ENCODE peak calls at places on chromosomes 11 and 22, in four cellular contexts. One of them, this sample, is unnamed.

GRCh38 chr11:110600322-110600721 is 111.9 kb downstream of the ARHGAP20 start:
- DNase-seq in GM12864: no peak
- DNase-seq in cardiac muscle cell: no peak
- DNase-seq in IMR-90: no peak
- DNase-seq in this sample: no peak

GRCh38 chr11:7383406-7383805 is 101.9 kb upstream of the OLFML1 start:
- DNase-seq in GM12864: no peak
- DNase-seq in cardiac muscle cell: no peak
- DNase-seq in IMR-90: no peak
- DNase-seq in this sample: no peak

GRCh38 chr11:2205214-2205770 is 33.7 kb upstream of the TH start:
- DNase-seq in GM12864: no peak
- DNase-seq in cardiac muscle cell: no peak
- DNase-seq in IMR-90: no peak
- DNase-seq in this sample: no peak

GRCh38 chr11:131579932-131580387 is 209.5 kb downstream of the NTM start:
- DNase-seq in GM12864: no peak
- DNase-seq in cardiac muscle cell: peak
- DNase-seq in IMR-90: peak
- DNase-seq in this sample: peak

GRCh38 chr22:44211946-44212930 is 31.5 kb downstream of the PARVG start:
- DNase-seq in GM12864: no peak
- DNase-seq in cardiac muscle cell: peak
- DNase-seq in IMR-90: peak
- DNase-seq in this sample: peak

GRCh38 chr22:33372875-33373274 is 314.7 kb upstream of the SYN3 start:
- DNase-seq in GM12864: no peak
- DNase-seq in cardiac muscle cell: no peak
- DNase-seq in IMR-90: no peak
- DNase-seq in this sample: no peak

GRCh38 chr11:125941606-125942275 is 4.1 kb upstream of the VSIG10L2 start:
- DNase-seq in GM12864: no peak
- DNase-seq in cardiac muscle cell: peak
- DNase-seq in IMR-90: peak
- DNase-seq in this sample: peak

GRCh38 chr11:9711454-9712307 is 47.8 kb downstream of the SWAP70 start:
- DNase-seq in GM12864: no peak
- DNase-seq in cardiac muscle cell: no peak
- DNase-seq in IMR-90: no peak
- DNase-seq in this sample: no peak

GRCh38 chr22:45225732-45226560 is 14.7 kb downstream of the KIAA0930 start:
- DNase-seq in GM12864: no peak
- DNase-seq in cardiac muscle cell: no peak
- DNase-seq in IMR-90: peak
- DNase-seq in this sample: peak

GRCh38 chr11:103862049-103862826 is 174.2 kb upstream of the DDI1 start:
- DNase-seq in GM12864: no peak
- DNase-seq in cardiac muscle cell: no peak
- DNase-seq in IMR-90: no peak
- DNase-seq in this sample: no peak
- TF ChIP-seq CTCF in GM12864: peak
- TF ChIP-seq CTCF in cardiac muscle cell: no peak
- TF ChIP-seq CTCF in IMR-90: no peak
- TF ChIP-seq CTCF in this sample: no peak

GRCh38 chr11:29616611-29617010 is 400.2 kb downstream of the KCNA4 start:
- DNase-seq in GM12864: no peak
- DNase-seq in cardiac muscle cell: no peak
- DNase-seq in IMR-90: no peak
- DNase-seq in this sample: peak

GRCh38 chr11:29606596-29606995 is 410.2 kb downstream of the KCNA4 start:
- DNase-seq in GM12864: no peak
- DNase-seq in cardiac muscle cell: no peak
- DNase-seq in IMR-90: no peak
- DNase-seq in this sample: no peak

GRCh38 chr11:29612423-29612822 is 404.4 kb downstream of the KCNA4 start:
- DNase-seq in GM12864: no peak
- DNase-seq in cardiac muscle cell: no peak
- DNase-seq in IMR-90: no peak
- DNase-seq in this sample: peak
- H3K4me3 ChIP-seq in GM12864: no peak
- H3K4me3 ChIP-seq in cardiac muscle cell: no peak
- H3K4me3 ChIP-seq in IMR-90: no peak
- H3K4me3 ChIP-seq in this sample: no peak

DNA sequence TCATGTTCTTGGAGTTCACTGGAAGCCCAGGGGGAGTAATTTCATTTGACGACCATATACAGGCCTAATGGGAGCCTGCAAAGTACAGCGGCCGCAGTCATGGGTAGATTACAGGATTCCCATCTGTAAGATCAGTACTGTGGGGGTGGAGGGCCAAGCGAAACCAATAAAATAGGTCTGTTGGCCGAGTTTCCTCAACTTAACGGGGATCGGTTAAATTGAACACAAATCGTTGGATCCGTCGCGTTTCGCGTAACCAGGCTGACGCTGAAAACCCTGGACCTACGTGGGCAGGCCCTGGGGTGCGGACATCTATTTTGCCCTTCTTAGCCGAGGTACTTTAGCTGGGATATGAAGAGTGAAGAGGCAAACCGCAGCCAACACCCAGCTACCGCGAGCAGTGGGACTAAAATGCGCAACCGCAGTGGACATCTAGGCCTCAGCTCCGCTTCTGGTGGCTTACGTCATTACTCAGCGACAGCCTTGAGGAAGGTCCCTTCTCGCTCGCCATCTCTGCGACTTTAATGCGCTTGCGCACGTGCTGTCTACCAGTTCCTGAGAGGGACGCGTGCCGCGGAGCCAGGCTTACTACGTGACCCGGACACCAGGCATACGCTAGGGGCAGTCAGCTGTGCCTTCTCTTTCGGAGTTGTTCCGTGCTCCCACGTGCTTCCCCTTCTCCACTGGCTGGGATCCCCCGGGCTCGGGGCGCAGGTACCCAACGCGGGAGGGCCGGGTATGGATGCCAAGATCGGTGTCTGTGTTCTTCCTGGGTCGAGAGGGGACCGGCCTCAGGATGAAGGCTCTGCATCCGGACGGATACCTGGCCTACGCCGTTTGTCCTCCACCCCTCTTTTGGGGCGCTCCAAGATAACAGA is at the start of gene NAT10:
- DNase-seq in GM12864: peak
- DNase-seq in cardiac muscle cell: peak
- DNase-seq in IMR-90: peak
- DNase-seq in this sample: peak
- TF ChIP-seq CTCF in GM12864: peak
- TF ChIP-seq CTCF in cardiac muscle cell: peak
- TF ChIP-seq CTCF in IMR-90: no peak
- TF ChIP-seq CTCF in this sample: peak

GRCh38 chr22:48576333-48577013 is 1251.2 kb downstream of the BRD1 start:
- DNase-seq in GM12864: no peak
- DNase-seq in cardiac muscle cell: peak
- DNase-seq in IMR-90: no peak
- DNase-seq in this sample: peak
- H3K4me3 ChIP-seq in GM12864: no peak
- H3K4me3 ChIP-seq in cardiac muscle cell: peak
- H3K4me3 ChIP-seq in IMR-90: no peak
- H3K4me3 ChIP-seq in this sample: peak

DNA sequence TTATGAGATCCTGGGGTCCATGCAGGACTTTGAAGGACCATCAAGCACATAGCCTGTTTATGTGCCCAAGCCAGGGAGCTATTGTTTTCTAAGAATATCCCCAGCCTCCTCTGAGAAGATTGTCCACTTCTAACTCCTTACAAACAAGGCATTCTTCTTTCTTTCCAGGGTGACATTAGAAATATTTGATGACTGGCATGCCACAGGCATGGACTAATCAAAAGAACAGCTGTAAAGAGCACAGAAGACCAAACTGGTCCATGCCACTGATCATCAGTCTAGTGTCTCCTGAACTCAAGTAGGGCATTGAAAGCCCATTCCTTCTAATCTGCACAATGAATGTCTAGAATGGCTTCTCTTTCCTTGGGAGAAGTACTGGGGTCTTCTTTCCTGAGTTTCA is 24.9 kb upstream of the LMO2 start:
- DNase-seq in GM12864: no peak
- DNase-seq in cardiac muscle cell: no peak
- DNase-seq in IMR-90: no peak
- DNase-seq in this sample: no peak
- TF ChIP-seq CTCF in GM12864: no peak
- TF ChIP-seq CTCF in cardiac muscle cell: no peak
- TF ChIP-seq CTCF in IMR-90: no peak
- TF ChIP-seq CTCF in this sample: no peak

This sample was measured in AG10803.